ENCODE peak calls at places on chromosome 21, in seven cellular contexts. One of them, this sample, is unnamed. For H3K9me3, the result is how much of the 10 kb centered on the place peaks cover.

GRCh38 chr21:32475162-32475812 is 62.8 kb downstream of the EVA1C start:
- DNase-seq in stomach: no peak
- DNase-seq in K562: no peak
- DNase-seq in upper lobe of left lung: no peak
- DNase-seq in transverse colon: no peak
- DNase-seq in sigmoid colon: no peak
- DNase-seq in HepG2: no peak
- DNase-seq in this sample: no peak

GRCh38 chr21:28856588-28857250 is 136.0 kb downstream of the LTN1 start:
- DNase-seq in upper lobe of left lung: no peak
- DNase-seq in sigmoid colon: no peak
- DNase-seq in K562: no peak
- DNase-seq in HepG2: peak
- DNase-seq in transverse colon: no peak
- DNase-seq in stomach: no peak
- DNase-seq in this sample: no peak

GRCh38 chr21:46551636-46552241 is 53.1 kb downstream of the S100B start:
- DNase-seq in HepG2: no peak
- DNase-seq in upper lobe of left lung: peak
- DNase-seq in stomach: peak
- DNase-seq in K562: no peak
- DNase-seq in transverse colon: no peak
- DNase-seq in sigmoid colon: peak
- DNase-seq in this sample: peak

GRCh38 chr21:45909238-45909785 is 72.3 kb upstream of the COL6A1 start:
- DNase-seq in transverse colon: no peak
- DNase-seq in stomach: no peak
- DNase-seq in K562: no peak
- DNase-seq in HepG2: no peak
- DNase-seq in upper lobe of left lung: peak
- DNase-seq in sigmoid colon: no peak
- DNase-seq in this sample: no peak

GRCh38 chr21:33839167-33839716 is 76.4 kb downstream of the ATP5PO start:
- DNase-seq in transverse colon: no peak
- DNase-seq in sigmoid colon: no peak
- DNase-seq in stomach: no peak
- DNase-seq in HepG2: no peak
- DNase-seq in upper lobe of left lung: no peak
- DNase-seq in K562: peak
- DNase-seq in this sample: no peak

GRCh38 chr21:42189860-42190491 is 29.0 kb upstream of the ABCG1 start:
- DNase-seq in HepG2: no peak
- DNase-seq in upper lobe of left lung: no peak
- DNase-seq in K562: no peak
- DNase-seq in sigmoid colon: no peak
- DNase-seq in stomach: no peak
- DNase-seq in transverse colon: no peak
- DNase-seq in this sample: peak

GRCh38 chr21:15352009-15352408 is 287.2 kb upstream of the NRIP1 start:
- DNase-seq in transverse colon: no peak
- DNase-seq in upper lobe of left lung: no peak
- DNase-seq in HepG2: peak
- DNase-seq in stomach: no peak
- DNase-seq in sigmoid colon: no peak
- DNase-seq in K562: no peak
- DNase-seq in this sample: no peak

GRCh38 chr21:14581902-14582457 is 35.9 kb upstream of the SAMSN1 start:
- DNase-seq in sigmoid colon: no peak
- DNase-seq in HepG2: no peak
- DNase-seq in transverse colon: no peak
- DNase-seq in upper lobe of left lung: no peak
- DNase-seq in K562: no peak
- DNase-seq in stomach: no peak
- DNase-seq in this sample: no peak

GRCh38 chr21:26884436-26884835 is 39.2 kb upstream of the ADAMTS1 start:
- DNase-seq in K562: no peak
- DNase-seq in transverse colon: no peak
- DNase-seq in upper lobe of left lung: no peak
- DNase-seq in stomach: no peak
- DNase-seq in sigmoid colon: no peak
- DNase-seq in HepG2: no peak
- DNase-seq in this sample: no peak

GRCh38 chr21:16302851-16303282 is 573.1 kb downstream of the USP25 start:
- DNase-seq in K562: no peak
- DNase-seq in upper lobe of left lung: no peak
- DNase-seq in transverse colon: no peak
- DNase-seq in HepG2: no peak
- DNase-seq in stomach: no peak
- DNase-seq in sigmoid colon: peak
- DNase-seq in this sample: no peak

GRCh38 chr21:26513212-26513611 is 59.9 kb downstream of the CYYR1 start:
- DNase-seq in sigmoid colon: no peak
- DNase-seq in transverse colon: no peak
- DNase-seq in K562: no peak
- DNase-seq in stomach: no peak
- DNase-seq in HepG2: no peak
- DNase-seq in upper lobe of left lung: no peak
- DNase-seq in this sample: no peak

GRCh38 chr21:41699311-41699710 is 67.5 kb downstream of the RIPK4 start:
- DNase-seq in HepG2: no peak
- DNase-seq in upper lobe of left lung: no peak
- DNase-seq in K562: no peak
- DNase-seq in stomach: no peak
- DNase-seq in sigmoid colon: no peak
- DNase-seq in transverse colon: no peak
- DNase-seq in this sample: no peak

GRCh38 chr21:45870421-45870820 is 111.1 kb upstream of the COL6A1 start:
- DNase-seq in sigmoid colon: peak
- DNase-seq in HepG2: no peak
- DNase-seq in K562: no peak
- DNase-seq in upper lobe of left lung: peak
- DNase-seq in stomach: peak
- DNase-seq in transverse colon: no peak
- DNase-seq in this sample: no peak

GRCh38 chr21:14418920-14419319 is 36.0 kb upstream of the HSPA13 start:
- DNase-seq in K562: no peak
- DNase-seq in upper lobe of left lung: no peak
- DNase-seq in transverse colon: no peak
- DNase-seq in HepG2: no peak
- DNase-seq in sigmoid colon: no peak
- DNase-seq in stomach: no peak
- DNase-seq in this sample: no peak

GRCh38 chr21:34553199-34553952 is 41.4 kb upstream of the KCNE1 start:
- DNase-seq in stomach: no peak
- DNase-seq in upper lobe of left lung: no peak
- DNase-seq in K562: no peak
- DNase-seq in HepG2: no peak
- DNase-seq in transverse colon: no peak
- DNase-seq in sigmoid colon: no peak
- DNase-seq in this sample: no peak

GRCh38 chr21:30408782-30409494 is 13.1 kb downstream of the KRTAP13-1 start:
- DNase-seq in sigmoid colon: no peak
- DNase-seq in K562: peak
- DNase-seq in upper lobe of left lung: peak
- DNase-seq in transverse colon: peak
- DNase-seq in stomach: peak
- DNase-seq in HepG2: peak
- DNase-seq in this sample: no peak

GRCh38 chr21:7953058-7953457 is 2568.3 kb upstream of the TPTE start:
- DNase-seq in HepG2: no peak
- DNase-seq in upper lobe of left lung: no peak
- DNase-seq in sigmoid colon: no peak
- DNase-seq in transverse colon: no peak
- DNase-seq in K562: no peak
- DNase-seq in stomach: no peak
- DNase-seq in this sample: no peak
- H3K9me3 ChIP-seq in HepG2: under half
- H3K9me3 ChIP-seq in upper lobe of left lung: half or more
- H3K9me3 ChIP-seq in sigmoid colon: half or more
- H3K9me3 ChIP-seq in transverse colon: half or more
- H3K9me3 ChIP-seq in K562: under half
- H3K9me3 ChIP-seq in stomach: under half
- H3K9me3 ChIP-seq in this sample: under half

DNA sequence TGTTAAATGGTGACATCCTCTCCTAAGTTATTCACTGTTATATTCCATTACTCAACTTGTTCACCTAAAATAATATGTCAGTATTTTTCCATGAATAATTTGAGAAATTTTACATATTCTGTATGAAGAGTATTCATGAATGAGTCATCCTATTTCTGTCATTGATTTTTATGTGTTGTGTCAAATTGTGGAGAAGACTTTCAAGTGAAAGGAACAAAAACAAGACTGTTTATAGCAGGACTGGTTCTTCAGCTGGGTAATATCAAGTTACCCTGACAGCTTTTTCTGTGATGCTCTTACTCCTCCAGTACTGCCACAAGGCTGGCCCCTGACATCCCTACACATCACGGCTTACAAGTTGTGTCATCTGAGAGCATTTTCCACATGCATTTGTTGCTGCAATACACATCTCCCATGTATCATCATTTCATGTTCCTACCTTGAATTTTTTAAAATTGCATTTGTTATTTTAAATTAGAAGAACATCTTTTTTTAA is 847.7 kb downstream of the NCAM2 start:
- DNase-seq in transverse colon: no peak
- DNase-seq in upper lobe of left lung: no peak
- DNase-seq in stomach: no peak
- DNase-seq in HepG2: no peak
- DNase-seq in K562: no peak
- DNase-seq in sigmoid colon: no peak
- DNase-seq in this sample: no peak
- TF ChIP-seq EP300 in transverse colon: no peak
- TF ChIP-seq EP300 in upper lobe of left lung: no peak
- TF ChIP-seq EP300 in stomach: no peak
- TF ChIP-seq EP300 in HepG2: no peak
- TF ChIP-seq EP300 in K562: no peak
- TF ChIP-seq EP300 in sigmoid colon: no peak
- TF ChIP-seq EP300 in this sample: no peak

DNA sequence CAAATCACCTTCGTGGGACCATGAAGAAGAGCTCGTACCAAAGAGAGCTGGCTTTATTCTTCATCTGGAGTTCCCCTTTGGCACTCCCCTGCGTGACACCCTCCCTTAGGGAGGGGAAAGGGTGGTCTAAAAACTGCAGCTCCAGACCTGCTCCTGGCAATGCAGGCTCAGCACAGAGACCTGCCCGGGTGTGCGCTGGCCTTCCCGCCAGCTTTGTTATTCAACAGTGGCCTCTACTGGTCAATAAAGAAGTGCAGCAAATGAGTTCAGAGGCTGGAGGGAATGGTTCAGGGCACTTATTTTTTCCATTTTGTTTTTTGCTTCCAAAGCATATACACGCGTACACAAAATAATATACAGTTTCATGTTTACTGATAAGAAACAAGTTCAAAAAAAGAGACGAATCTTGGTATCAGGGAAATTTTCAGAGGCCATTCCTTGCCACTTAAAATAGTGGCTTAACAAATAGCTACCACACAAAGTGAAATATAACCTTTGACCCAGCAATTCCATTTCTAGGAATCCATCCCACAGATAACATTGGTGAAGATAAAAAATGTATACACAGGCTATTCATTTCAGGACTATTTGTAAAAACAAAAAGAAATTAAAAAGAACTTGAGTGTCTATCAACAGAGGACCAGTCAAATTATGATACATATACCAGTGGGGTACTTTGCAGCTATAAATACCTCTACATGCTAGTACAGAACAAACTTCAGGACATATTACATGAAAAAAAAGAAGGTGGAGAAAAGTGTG is 8.2 kb downstream of the UBE2G2 start:
- DNase-seq in sigmoid colon: no peak
- DNase-seq in stomach: peak
- DNase-seq in upper lobe of left lung: no peak
- DNase-seq in K562: peak
- DNase-seq in HepG2: peak
- DNase-seq in transverse colon: peak
- DNase-seq in this sample: no peak
- TF ChIP-seq POLR2AphosphoS5 in sigmoid colon: no peak
- TF ChIP-seq POLR2AphosphoS5 in stomach: no peak
- TF ChIP-seq POLR2AphosphoS5 in upper lobe of left lung: no peak
- TF ChIP-seq POLR2AphosphoS5 in K562: no peak
- TF ChIP-seq POLR2AphosphoS5 in HepG2: no peak
- TF ChIP-seq POLR2AphosphoS5 in transverse colon: no peak
- TF ChIP-seq POLR2AphosphoS5 in this sample: no peak

GRCh38 chr21:9738527-9738926 is 782.9 kb upstream of the TPTE start:
- DNase-seq in stomach: no peak
- DNase-seq in upper lobe of left lung: no peak
- DNase-seq in sigmoid colon: no peak
- DNase-seq in K562: no peak
- DNase-seq in HepG2: no peak
- DNase-seq in transverse colon: no peak
- DNase-seq in this sample: peak
- H3K9me3 ChIP-seq in stomach: half or more
- H3K9me3 ChIP-seq in upper lobe of left lung: under half
- H3K9me3 ChIP-seq in sigmoid colon: under half
- H3K9me3 ChIP-seq in K562: under half
- H3K9me3 ChIP-seq in HepG2: half or more
- H3K9me3 ChIP-seq in transverse colon: under half
- H3K9me3 ChIP-seq in this sample: under half

DNA sequence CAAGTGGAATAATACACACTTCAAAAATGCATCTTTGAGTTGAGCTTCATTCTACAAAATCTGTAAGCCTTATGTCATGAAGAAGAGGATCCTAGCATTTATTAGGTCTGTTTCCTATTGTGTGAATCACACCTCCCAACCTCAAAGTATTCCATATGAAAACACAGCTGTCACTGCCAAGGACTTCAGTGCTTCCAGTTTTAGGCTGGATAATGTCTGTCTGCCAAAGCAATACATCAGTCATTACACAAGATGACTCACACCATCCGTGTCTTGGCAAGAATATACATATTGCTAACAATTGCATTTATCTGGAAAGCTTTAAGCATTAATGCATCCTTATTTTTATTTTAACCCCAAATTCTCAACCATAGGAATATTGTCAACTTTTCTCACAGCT is 125.7 kb upstream of the TMPRSS15 start:
- DNase-seq in upper lobe of left lung: no peak
- DNase-seq in transverse colon: no peak
- DNase-seq in HepG2: no peak
- DNase-seq in sigmoid colon: no peak
- DNase-seq in K562: no peak
- DNase-seq in stomach: no peak
- DNase-seq in this sample: no peak
- TF ChIP-seq EP300 in upper lobe of left lung: no peak
- TF ChIP-seq EP300 in transverse colon: no peak
- TF ChIP-seq EP300 in HepG2: no peak
- TF ChIP-seq EP300 in sigmoid colon: no peak
- TF ChIP-seq EP300 in K562: no peak
- TF ChIP-seq EP300 in stomach: no peak
- TF ChIP-seq EP300 in this sample: no peak